ENCODE peak calls at places on chromosomes 4 and X, in ten cellular contexts. G, V, F, O, A, Q, Z, H, L and U are unnamed samples.
A peak's percentile ranks its signal among the peaks of the same experiment; 100 is the strongest.

GRCh38 chr4:163356104-163356503 is 12.4 kb downstream of the NPY5R start:
- DNase-seq in G (no peak), V (no peak), F (no peak), O (no peak), A (no peak), Q (no peak), Z (no peak), H (no peak), L (no peak), U (no peak)

GRCh38 chr4:2441393-2442174 is 22.8 kb downstream of the CFAP99 start:
- DNase-seq in G (peak; percentile 78), V (peak; percentile 47), F (no peak), O (no peak), A (no peak), Q (peak; percentile 70), Z (peak; percentile 35), H (peak; percentile 69), L (peak; percentile 77), U (peak; percentile 88)

GRCh38 chr4:108900018-108900417 is 137.2 kb upstream of the ETNPPL start:
- DNase-seq in G (no peak), V (no peak), F (no peak), O (no peak), A (no peak), Q (no peak), Z (no peak), H (no peak), L (no peak), U (no peak)

GRCh38 chr4:185304944-185305690 is 90.6 kb downstream of the LRP2BP start:
- DNase-seq in G (peak; percentile 51), V (no peak), F (no peak), O (no peak), A (no peak), Q (peak; percentile 59), Z (peak; percentile 68), H (no peak), L (peak; percentile 67), U (no peak)

GRCh38 chr4:151624606-151625565 is 135.9 kb downstream of the GATB start:
- DNase-seq in G (no peak), V (no peak), F (no peak), O (no peak), A (no peak), Q (no peak), Z (no peak), H (peak; percentile 62), L (no peak), U (no peak)

GRCh38 chr4:79682801-79683217 is 274.8 kb upstream of the GK2 start:
- DNase-seq in G (no peak), V (peak; percentile 24), F (no peak), O (no peak), A (no peak), Q (no peak), Z (no peak), H (no peak), L (no peak), U (no peak)

GRCh38 chrX:136953867-136954787 is 73.6 kb upstream of the RBMX start:
- DNase-seq in G (peak; percentile 60), V (peak; percentile 17), F (peak; percentile 60), O (peak; percentile 69), A (no peak), Q (peak; percentile 88), Z (peak; percentile 30), H (peak; percentile 75), L (peak; percentile 55), U (peak; percentile 35)

GRCh38 chrX:140157611-140158010 is 192.3 kb upstream of the CXorf66 start:
- DNase-seq in G (no peak), V (no peak), F (no peak), O (no peak), A (no peak), Q (peak; percentile 2), Z (no peak), H (no peak), L (no peak), U (no peak)

GRCh38 chrX:134177527-134177926 is 59.5 kb upstream of the CCDC160 start:
- DNase-seq in G (no peak), V (no peak), F (no peak), O (no peak), A (no peak), Q (no peak), Z (no peak), H (no peak), L (no peak), U (no peak)

GRCh38 chrX:134184936-134185335 is 52.0 kb upstream of the CCDC160 start:
- DNase-seq in G (no peak), V (no peak), F (no peak), O (no peak), A (no peak), Q (no peak), Z (no peak), H (no peak), L (no peak), U (no peak)

GRCh38 chrX:134180566-134180965 is 56.4 kb upstream of the CCDC160 start:
- DNase-seq in G (no peak), V (no peak), F (no peak), O (no peak), A (no peak), Q (no peak), Z (no peak), H (no peak), L (no peak), U (no peak)

GRCh38 chrX:134183665-134184064 is 53.3 kb upstream of the CCDC160 start:
- DNase-seq in G (no peak), V (no peak), F (no peak), O (no peak), A (no peak), Q (no peak), Z (no peak), H (no peak), L (no peak), U (no peak)

DNA sequence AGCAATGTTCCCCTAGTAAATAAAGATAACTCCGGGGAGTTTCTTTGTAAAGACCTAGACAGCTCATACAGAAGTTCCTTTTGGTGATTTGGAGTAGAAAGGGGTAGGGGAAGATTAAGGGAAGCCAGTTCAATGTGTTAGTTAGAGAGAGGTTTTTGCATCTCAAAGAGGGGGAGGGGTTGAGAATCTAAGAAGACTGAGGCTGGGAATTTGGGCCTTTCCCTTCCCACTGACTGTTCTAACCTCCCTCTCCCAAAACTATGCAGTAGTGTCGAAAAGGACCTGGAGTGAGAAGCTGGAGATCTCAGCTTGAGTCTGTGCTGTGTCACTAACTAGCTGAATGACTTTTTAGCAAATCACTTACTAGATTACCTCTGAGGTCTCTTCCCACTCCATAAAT is 55.7 kb upstream of the CCDC160 start:
- DNase-seq in G (no peak), V (no peak), F (no peak), O (no peak), A (no peak), Q (no peak), Z (no peak), H (no peak), L (no peak), U (no peak)
- H3K4me1 ChIP-seq in G (peaks cover 17% of the 10 kb centered on the region), V (no peaks in the 10 kb centered on the region), F (no peaks in the 10 kb centered on the region), O (no peaks in the 10 kb centered on the region), A (no peaks in the 10 kb centered on the region), Q (no peaks in the 10 kb centered on the region), Z (no peaks in the 10 kb centered on the region), H (no peaks in the 10 kb centered on the region), L (no peaks in the 10 kb centered on the region), U (peaks cover 1% of the 10 kb centered on the region)

GRCh38 chr4:27368781-27369180 is 508.1 kb downstream of the STIM2 start:
- DNase-seq in G (no peak), V (no peak), F (no peak), O (no peak), A (no peak), Q (no peak), Z (no peak), H (no peak), L (no peak), U (no peak)
- H3K4me1 ChIP-seq in G (no peaks in the 10 kb centered on the region), V (no peaks in the 10 kb centered on the region), F (no peaks in the 10 kb centered on the region), O (no peaks in the 10 kb centered on the region), A (no peaks in the 10 kb centered on the region), Q (peaks cover 9% of the 10 kb centered on the region), Z (no peaks in the 10 kb centered on the region), H (no peaks in the 10 kb centered on the region), L (no peaks in the 10 kb centered on the region), U (no peaks in the 10 kb centered on the region)

DNA sequence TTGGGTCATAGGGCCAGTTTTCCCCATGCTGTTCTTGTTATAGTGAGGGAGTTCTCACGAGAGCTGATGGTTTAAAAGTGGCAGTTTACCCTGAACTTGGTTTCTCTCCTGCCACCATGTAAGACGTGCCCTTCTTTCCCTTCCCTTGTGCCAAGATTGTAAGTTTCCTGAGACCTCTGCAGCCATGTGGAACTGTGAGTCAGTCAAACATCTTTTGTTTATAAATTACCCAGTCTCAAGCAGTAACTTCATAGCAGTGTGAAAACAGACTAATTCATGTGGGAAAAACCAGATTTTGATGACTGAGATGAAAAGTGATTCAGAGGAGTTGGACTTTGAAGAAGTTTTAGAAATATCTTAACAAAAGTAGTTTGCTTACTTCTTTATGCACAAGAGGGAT is 101.4 kb downstream of the ARHGAP10 start:
- DNase-seq in G (no peak), V (no peak), F (no peak), O (no peak), A (no peak), Q (no peak), Z (no peak), H (no peak), L (no peak), U (no peak)
- H3K4me1 ChIP-seq in G (no peaks in the 10 kb centered on the region), V (peaks cover 66% of the 10 kb centered on the region), F (peaks cover 6% of the 10 kb centered on the region), O (no peaks in the 10 kb centered on the region), A (peaks cover 52% of the 10 kb centered on the region), Q (peaks cover 31% of the 10 kb centered on the region), Z (peaks cover 10% of the 10 kb centered on the region), H (peaks cover 21% of the 10 kb centered on the region), L (peaks cover 54% of the 10 kb centered on the region), U (no peaks in the 10 kb centered on the region)

GRCh38 chrX:153906126-153906917 is 1.8 kb downstream of the AVPR2 start:
- DNase-seq in G (peak; percentile 51), V (no peak), F (no peak), O (no peak), A (no peak), Q (no peak), Z (no peak), H (no peak), L (no peak), U (no peak)

GRCh38 chrX:153907456-153907855 is 3.0 kb downstream of the AVPR2 start:
- DNase-seq in G (no peak), V (no peak), F (no peak), O (no peak), A (no peak), Q (no peak), Z (no peak), H (no peak), L (no peak), U (no peak)

GRCh38 chrX:153903238-153903980 is 1.1 kb upstream of the AVPR2 start:
- DNase-seq in G (no peak), V (no peak), F (no peak), O (no peak), A (no peak), Q (no peak), Z (no peak), H (no peak), L (no peak), U (no peak)

GRCh38 chrX:153903991-153904957 is at the start of gene AVPR2:
- DNase-seq in G (no peak), V (peak; percentile 36), F (no peak), O (no peak), A (no peak), Q (no peak), Z (no peak), H (no peak), L (no peak), U (no peak)

DNA sequence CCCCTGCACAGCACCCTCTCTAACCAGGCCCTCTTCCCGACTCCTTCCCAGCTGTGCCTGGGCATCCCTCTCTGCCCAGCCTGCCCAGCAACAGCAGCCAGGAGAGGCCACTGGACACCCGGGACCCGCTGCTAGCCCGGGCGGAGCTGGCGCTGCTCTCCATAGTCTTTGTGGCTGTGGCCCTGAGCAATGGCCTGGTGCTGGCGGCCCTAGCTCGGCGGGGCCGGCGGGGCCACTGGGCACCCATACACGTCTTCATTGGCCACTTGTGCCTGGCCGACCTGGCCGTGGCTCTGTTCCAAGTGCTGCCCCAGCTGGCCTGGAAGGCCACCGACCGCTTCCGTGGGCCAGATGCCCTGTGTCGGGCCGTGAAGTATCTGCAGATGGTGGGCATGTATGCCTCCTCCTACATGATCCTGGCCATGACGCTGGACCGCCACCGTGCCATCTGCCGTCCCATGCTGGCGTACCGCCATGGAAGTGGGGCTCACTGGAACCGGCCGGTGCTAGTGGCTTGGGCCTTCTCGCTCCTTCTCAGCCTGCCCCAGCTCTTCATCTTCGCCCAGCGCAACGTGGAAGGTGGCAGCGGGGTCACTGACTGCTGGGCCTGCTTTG is 1.1 kb downstream of the AVPR2 start:
- DNase-seq in G (no peak), V (no peak), F (no peak), O (no peak), A (no peak), Q (no peak), Z (no peak), H (no peak), L (no peak), U (no peak)
- H3K4me1 ChIP-seq in G (peaks cover 38% of the 10 kb centered on the region), V (peaks cover 18% of the 10 kb centered on the region), F (no peaks in the 10 kb centered on the region), O (no peaks in the 10 kb centered on the region), A (peaks cover 20% of the 10 kb centered on the region), Q (peaks cover 8% of the 10 kb centered on the region), Z (peaks cover 9% of the 10 kb centered on the region), H (no peaks in the 10 kb centered on the region), L (peaks cover 13% of the 10 kb centered on the region), U (peaks cover 6% of the 10 kb centered on the region)